ENCODE peak calls at places on chromosomes 11 and 22, in seven cellular contexts. M, O, A, D, P, S and K are unnamed samples.

GRCh38 chr11:34065505-34066203 is 14.1 kb downstream of the CAPRIN1 start:
- ATAC-seq in M (peak; percentile 81), O (no peak), A (peak; percentile 48), D (no peak), P (no peak), S (peak; percentile 43), K (no peak)

GRCh38 chr11:117449111-117449693 is 121.5 kb downstream of the CEP164 start:
- ATAC-seq in M (no peak), O (no peak), A (no peak), D (no peak), P (no peak), S (no peak), K (no peak)

GRCh38 chr22:44088976-44089570 is 65.0 kb downstream of the PARVB start:
- ATAC-seq in M (no peak), O (peak; percentile 82), A (no peak), D (peak; percentile 65), P (peak; percentile 71), S (no peak), K (no peak)

GRCh38 chr11:15835705-15836411 is 520.5 kb downstream of the SOX6 start:
- ATAC-seq in M (no peak), O (no peak), A (no peak), D (no peak), P (no peak), S (no peak), K (no peak)

GRCh38 chr11:70029115-70029830 is 48.8 kb upstream of the ANO1 start:
- ATAC-seq in M (no peak), O (peak; percentile 18), A (no peak), D (peak; percentile 34), P (no peak), S (no peak), K (no peak)

GRCh38 chr11:102347526-102348331 is 715 bp downstream of the BIRC2 start:
- ATAC-seq in M (peak; percentile 13), O (peak; percentile 48), A (peak; percentile 5), D (peak; percentile 52), P (peak; percentile 55), S (peak; percentile 45), K (peak; percentile 39)

GRCh38 chr11:13010737-13011342 is 1.7 kb downstream of the RASSF10 start:
- ATAC-seq in M (no peak), O (no peak), A (no peak), D (peak; percentile 23), P (no peak), S (no peak), K (no peak)

GRCh38 chr22:39094717-39095389 is 2.2 kb upstream of the APOBEC3H start:
- ATAC-seq in M (no peak), O (no peak), A (no peak), D (no peak), P (no peak), S (no peak), K (no peak)

GRCh38 chr11:36469881-36470802 is 39.9 kb downstream of the TRAF6 start:
- ATAC-seq in M (no peak), O (peak; percentile 66), A (no peak), D (peak; percentile 53), P (no peak), S (peak; percentile 69), K (peak; percentile 51)

GRCh38 chr11:110679323-110679980 is 32.8 kb downstream of the ARHGAP20 start:
- ATAC-seq in M (no peak), O (no peak), A (no peak), D (no peak), P (no peak), S (no peak), K (no peak)

GRCh38 chr11:76184551-76184993 is 21.7 kb downstream of the WNT11 start:
- ATAC-seq in M (no peak), O (no peak), A (no peak), D (peak; percentile 36), P (no peak), S (no peak), K (no peak)

GRCh38 chr11:116694017-116694725 is 78.6 kb downstream of the BUD13 start:
- ATAC-seq in M (no peak), O (no peak), A (no peak), D (no peak), P (no peak), S (no peak), K (no peak)

GRCh38 chr11:72695354-72695753 is 21.1 kb upstream of the PDE2A start:
- ATAC-seq in M (no peak), O (no peak), A (no peak), D (no peak), P (no peak), S (no peak), K (no peak)